ENCODE peak calls at places on chromosomes 1 and 21, in six cellular contexts. Y is foreskin fibroblast, A is foreskin keratinocyte, K is ELR, V is fibroblast of lung, J is NCI-H1436. Z is an unnamed sample.

GRCh38 chr1:26733982-26734381 is 38.2 kb downstream of the ARID1A start:
- DNase-seq in V (peak), K (peak), J (no peak), A (peak), Y (peak), Z (peak)

GRCh38 chr1:22689505-22689904 is 21.1 kb upstream of the EPHB2 start:
- DNase-seq in A (peak), K (peak), J (peak), V (peak), Y (peak), Z (peak)

GRCh38 chr1:33365560-33365997 is 44.7 kb upstream of the A3GALT2 start:
- DNase-seq in V (peak), A (no peak), K (peak), Y (peak), J (no peak), Z (no peak)

GRCh38 chr1:31409946-31410858 is 2.8 kb upstream of the SERINC2 start:
- DNase-seq in A (no peak), V (no peak), J (no peak), K (no peak), Y (peak), Z (no peak)

GRCh38 chr1:231374394-231374793 is 36.3 kb downstream of the SPRTN start:
- DNase-seq in A (no peak), V (no peak), Y (no peak), K (no peak), J (no peak), Z (no peak)

GRCh38 chr1:75470448-75470847 is 140.5 kb downstream of the SLC44A5 start:
- DNase-seq in J (no peak), A (no peak), Y (no peak), V (no peak), K (no peak), Z (no peak)

GRCh38 chr1:168774241-168774640 is 45.2 kb upstream of the DPT start:
- DNase-seq in J (no peak), K (no peak), V (peak), A (no peak), Y (peak), Z (no peak)

GRCh38 chr1:227898502-227899140 is 49.1 kb downstream of the WNT9A start:
- DNase-seq in Y (no peak), V (no peak), A (no peak), K (no peak), J (no peak), Z (no peak)

GRCh38 chr1:32848354-32849063 is 22.2 kb downstream of the FNDC5 start:
- DNase-seq in V (no peak), K (no peak), A (no peak), Y (no peak), J (peak), Z (no peak)

GRCh38 chr1:185804206-185804605 is 70.0 kb downstream of the HMCN1 start:
- DNase-seq in J (no peak), A (peak), K (peak), V (peak), Y (no peak), Z (no peak)

GRCh38 chr1:107405241-107405640 is 264.4 kb downstream of the NTNG1 start:
- DNase-seq in K (peak), J (no peak), Y (peak), A (peak), V (peak), Z (no peak)

GRCh38 chr1:112396668-112397025 is 633 bp downstream of the CTTNBP2NL start:
- DNase-seq in J (no peak), A (no peak), Y (peak), V (peak), K (peak), Z (no peak)

GRCh38 chr1:11520531-11521233 is 41.7 kb downstream of the DISP3 start:
- DNase-seq in Y (no peak), J (no peak), A (no peak), V (no peak), K (no peak), Z (no peak)

GRCh38 chr1:178644308-178645120 is 80.5 kb upstream of the RALGPS2 start:
- DNase-seq in A (peak), Y (peak), V (peak), J (no peak), K (no peak), Z (no peak)

GRCh38 chr21:38956791-38957571 is 151.3 kb downstream of the ETS2 start:
- DNase-seq in Y (peak), A (no peak), V (peak), J (peak), K (peak), Z (no peak)

GRCh38 chr1:41350055-41350378 is 11.2 kb upstream of the FOXO6 start:
- DNase-seq in K (no peak), A (no peak), Y (no peak), J (no peak), V (no peak), Z (no peak)

GRCh38 chr1:182644863-182645262 is 39.5 kb downstream of the RGS8 start:
- DNase-seq in Y (no peak), J (no peak), A (no peak), V (no peak), K (no peak), Z (no peak)

GRCh38 chr21:45252448-45252925 is 35.2 kb downstream of the POFUT2 start:
- DNase-seq in V (no peak), A (no peak), J (no peak), K (no peak), Y (no peak), Z (no peak)

GRCh38 chr1:81029266-81029665 is 771.5 kb upstream of the ADGRL2 start:
- DNase-seq in J (no peak), K (peak), A (no peak), V (peak), Y (peak), Z (no peak)

GRCh38 chr21:25670726-25671125 is 31.7 kb downstream of the JAM2 start:
- DNase-seq in J (no peak), V (peak), Y (peak), A (no peak), K (no peak), Z (no peak)

GRCh38 chr21:43370091-43370658 is 56.8 kb downstream of the SIK1 start:
- DNase-seq in V (peak), J (peak), Y (peak), A (peak), K (peak), Z (no peak)

GRCh38 chr1:160905617-160905989 is 20.6 kb upstream of the ITLN1 start:
- DNase-seq in J (no peak), K (no peak), Y (no peak), A (no peak), V (no peak), Z (no peak)

GRCh38 chr1:12438349-12438924 is 179.6 kb downstream of the DHRS3 start:
- DNase-seq in V (peak), A (peak), J (no peak), Y (no peak), K (no peak), Z (no peak)

GRCh38 chr1:83583351-83584014 is 415.4 kb downstream of the TTLL7 start:
- DNase-seq in Y (peak), K (no peak), J (no peak), A (peak), V (no peak), Z (no peak)

GRCh38 chr1:208107817-208108608 is 136.2 kb downstream of the PLXNA2 start:
- DNase-seq in K (peak), V (peak), Y (peak), A (peak), J (no peak), Z (peak)

GRCh38 chr1:10867138-10867721 is 70.8 kb upstream of the CASZ1 start:
- DNase-seq in K (peak), A (no peak), J (peak), V (peak), Y (peak), Z (peak)

Z was measured in RWPE1.